ENCODE peak calls at places on chromosome 12, in four cellular contexts. K is GM23338, P is RWPE2, C is sigmoid colon. E is an unnamed sample.
A peak's percentile ranks its signal among the peaks of the same experiment; 100 is the strongest.

GRCh38 chr12:179131-179884 is 34.6 kb downstream of the SLC6A12 start:
- DNase-seq in K (no peak), P (no peak), C (no peak), E (no peak)

GRCh38 chr12:131986847-131987398 is 37.2 kb downstream of the EP400 start:
- DNase-seq in P (no peak), K (no peak), C (no peak), E (no peak)

GRCh38 chr12:47746073-47746472 is 12.6 kb downstream of the RAPGEF3 start:
- DNase-seq in C (no peak), P (no peak), K (no peak), E (no peak)

GRCh38 chr12:2376855-2377657 is 324.3 kb downstream of the CACNA1C start:
- DNase-seq in P (peak; percentile 24), K (peak; percentile 73), C (peak; percentile 48), E (no peak)

GRCh38 chr12:14843425-14843887 is at the start of gene ART4:
- DNase-seq in K (no peak), C (no peak), P (no peak), E (no peak)

GRCh38 chr12:84507914-84508313 is 404.7 kb downstream of the SLC6A15 start:
- DNase-seq in P (no peak), K (no peak), C (peak; percentile 46), E (peak; percentile 4)

GRCh38 chr12:62781136-62781880 is 153.6 kb downstream of the PPM1H start:
- DNase-seq in C (no peak), P (no peak), K (no peak), E (no peak)

GRCh38 chr12:74317741-74318140 is 219.9 kb upstream of the ATXN7L3B start:
- DNase-seq in C (no peak), K (no peak), P (no peak), E (no peak)

GRCh38 chr12:76878899-76879709 is at the start of gene CSRP2:
- DNase-seq in P (peak; percentile 84), K (peak; percentile 97), C (peak; percentile 93), E (peak; percentile 84)

GRCh38 chr12:45729233-45730115 is at the start of gene ARID2:
- DNase-seq in P (peak; percentile 72), K (peak; percentile 62), C (peak; percentile 86), E (peak; percentile 61)

GRCh38 chr12:12660201-12660600 is 35.8 kb downstream of the GPR19 start:
- DNase-seq in C (no peak), K (no peak), P (no peak), E (no peak)

GRCh38 chr12:84738481-84738972 is 174.1 kb downstream of the SLC6A15 start:
- DNase-seq in K (peak; percentile 67), P (no peak), C (no peak), E (no peak)

GRCh38 chr12:53506881-53507719 is at the start of gene NPFF:
- DNase-seq in C (peak; percentile 62), P (no peak), K (no peak), E (no peak)

GRCh38 chr12:104201238-104202001 is 14.2 kb upstream of the TXNRD1 start:
- DNase-seq in P (no peak), C (no peak), K (peak; percentile 86), E (peak; percentile 40)

GRCh38 chr12:88247241-88247643 is 105.1 kb downstream of the TMTC3 start:
- DNase-seq in C (no peak), P (no peak), K (no peak), E (no peak)

GRCh38 chr12:70321182-70321581 is 44.9 kb upstream of the KCNMB4 start:
- DNase-seq in P (no peak), K (no peak), C (no peak), E (no peak)

GRCh38 chr12:51955702-51956101 is 4.2 kb downstream of the ACVR1B start:
- DNase-seq in P (no peak), K (no peak), C (no peak), E (no peak)

GRCh38 chr12:27960822-27961221 is 11.7 kb downstream of the PTHLH start:
- DNase-seq in P (no peak), C (no peak), K (no peak), E (no peak)

GRCh38 chr12:109387425-109388166 is 39.9 kb downstream of the MYO1H start:
- DNase-seq in P (no peak), K (peak; percentile 79), C (no peak), E (peak; percentile 9)

GRCh38 chr12:106081606-106082005 is 57.1 kb downstream of the NUAK1 start:
- DNase-seq in K (no peak), C (no peak), P (no peak), E (no peak)

GRCh38 chr12:76611533-76611932 is 52.0 kb upstream of the OSBPL8 start:
- DNase-seq in C (no peak), K (no peak), P (no peak), E (peak; percentile 56)

GRCh38 chr12:127562781-127563180 is 704.2 kb upstream of the TMEM132C start:
- DNase-seq in P (no peak), K (no peak), C (no peak), E (no peak)

GRCh38 chr12:18926188-18926587 is 188.3 kb downstream of the CAPZA3 start:
- DNase-seq in C (no peak), K (no peak), P (no peak), E (no peak)

GRCh38 chr12:76680940-76681339 is 83.0 kb upstream of the ZDHHC17 start:
- DNase-seq in K (no peak), P (no peak), C (no peak), E (no peak)

GRCh38 chr12:40137252-40137651 is 31.4 kb upstream of the SLC2A13 start:
- DNase-seq in C (no peak), P (no peak), K (no peak), E (no peak)

GRCh38 chr12:8742501-8742900 is 44.7 kb downstream of the RIMKLB start:
- DNase-seq in K (no peak), P (no peak), C (no peak), E (no peak)

DNA sequence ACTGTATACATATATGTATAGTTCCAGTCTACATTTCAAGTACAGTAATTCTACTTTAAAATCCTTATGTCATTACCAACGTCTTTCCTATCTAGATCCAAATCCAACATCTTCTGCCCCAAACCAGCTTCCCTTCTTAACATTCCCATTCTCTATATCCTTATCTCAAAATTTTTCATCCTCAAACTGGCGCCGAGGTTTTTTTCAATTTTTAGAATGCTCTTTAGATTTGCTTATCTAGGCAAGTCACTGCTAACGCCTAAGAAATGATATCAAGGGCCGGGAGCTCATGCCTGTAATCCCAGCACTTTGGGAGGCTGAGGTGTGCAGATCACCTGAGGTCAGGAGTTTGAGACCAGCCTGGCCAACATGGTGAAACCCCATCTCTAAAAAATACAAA is 48.3 kb downstream of the RIMKLB start:
- DNase-seq in P (no peak), K (no peak), C (no peak), E (no peak)
- H3K36me3 ChIP-seq in P (peaks cover 9% of the 10 kb centered on the region), K (peaks cover 22% of the 10 kb centered on the region), C (no peaks in the 10 kb centered on the region), E (no peaks in the 10 kb centered on the region)

GRCh38 chr12:92141585-92142244 is 3.9 kb downstream of the BTG1 start:
- DNase-seq in K (peak; percentile 41), C (no peak), P (no peak), E (no peak)

GRCh38 chr12:92140919-92141536 is 4.6 kb downstream of the BTG1 start:
- DNase-seq in P (no peak), C (no peak), K (no peak), E (no peak)

GRCh38 chr12:92138144-92138543 is 7.5 kb downstream of the BTG1 start:
- DNase-seq in C (no peak), K (no peak), P (no peak), E (no peak)

GRCh38 chr12:92138626-92139025 is 7.0 kb downstream of the BTG1 start:
- DNase-seq in C (no peak), K (no peak), P (no peak), E (no peak)

DNA sequence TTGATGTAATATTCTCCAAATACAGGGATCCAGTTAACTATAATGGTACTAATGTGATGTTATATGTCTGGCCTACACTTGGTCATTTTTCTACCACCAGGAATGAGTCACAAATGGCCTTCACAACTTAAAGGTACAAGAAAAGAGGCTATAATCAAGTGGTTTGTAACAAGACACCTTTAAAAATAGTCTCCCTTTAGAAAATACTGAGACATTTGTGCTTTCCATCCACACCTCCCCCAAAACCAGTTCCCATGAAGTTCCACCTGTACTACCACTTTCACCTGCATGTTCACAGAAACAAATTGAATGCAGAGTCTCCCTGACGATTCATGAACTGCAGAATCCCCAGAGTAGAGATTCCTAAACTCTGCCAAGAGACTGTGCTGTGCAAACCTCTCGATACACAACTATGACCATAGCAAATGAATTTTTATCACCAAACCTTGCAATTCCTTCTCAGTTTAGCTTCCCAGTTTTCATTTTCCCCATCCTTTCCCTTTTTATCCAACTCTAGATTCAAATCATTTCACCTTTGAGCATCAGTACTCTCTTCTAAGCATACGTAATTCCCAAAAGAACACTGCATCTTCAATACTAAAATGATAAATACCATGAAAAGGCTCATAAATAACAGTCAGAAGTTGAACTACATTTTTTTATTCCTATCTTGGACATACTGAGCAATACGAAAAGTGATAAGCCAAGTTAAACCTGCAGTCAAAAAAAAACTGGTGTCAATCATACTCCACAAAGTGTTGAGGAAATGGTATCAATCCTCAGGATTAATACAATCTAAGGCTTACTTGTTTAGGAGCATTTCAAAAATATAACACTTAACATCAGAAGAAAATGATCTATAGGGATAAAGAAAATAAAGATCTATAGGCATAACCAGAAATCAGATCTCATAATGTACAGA is 5.8 kb downstream of the BTG1 start:
- DNase-seq in P (no peak), K (peak; percentile 38), C (no peak), E (no peak)
- H3K4me1 ChIP-seq in P (peaks cover 66% of the 10 kb centered on the region), K (peaks cover 67% of the 10 kb centered on the region), C (peaks cover 27% of the 10 kb centered on the region), E (peaks cover 21% of the 10 kb centered on the region)

GRCh38 chr12:31724597-31724996 is 4.2 kb downstream of the AMN1 start:
- DNase-seq in P (no peak), C (no peak), K (no peak), E (no peak)

GRCh38 chr12:31728289-31728916 is 418 bp downstream of the AMN1 start:
- DNase-seq in P (no peak), K (peak; percentile 42), C (peak; percentile 70), E (peak; percentile 66)

GRCh38 chr12:31728917-31729640 is at the start of gene AMN1:
- DNase-seq in C (peak; percentile 99), P (peak; percentile 96), K (peak; percentile 100), E (peak; percentile 99)

GRCh38 chr12:31727197-31727596 is 1.6 kb downstream of the AMN1 start:
- DNase-seq in P (no peak), C (no peak), K (no peak), E (no peak)

GRCh38 chr12:31726575-31726974 is 2.2 kb downstream of the AMN1 start:
- DNase-seq in C (no peak), K (no peak), P (no peak), E (no peak)
- H3K4me3 ChIP-seq in C (no peak overlapping the region), K (no peak overlapping the region), P (no peak overlapping the region), E (no peak overlapping the region)

DNA sequence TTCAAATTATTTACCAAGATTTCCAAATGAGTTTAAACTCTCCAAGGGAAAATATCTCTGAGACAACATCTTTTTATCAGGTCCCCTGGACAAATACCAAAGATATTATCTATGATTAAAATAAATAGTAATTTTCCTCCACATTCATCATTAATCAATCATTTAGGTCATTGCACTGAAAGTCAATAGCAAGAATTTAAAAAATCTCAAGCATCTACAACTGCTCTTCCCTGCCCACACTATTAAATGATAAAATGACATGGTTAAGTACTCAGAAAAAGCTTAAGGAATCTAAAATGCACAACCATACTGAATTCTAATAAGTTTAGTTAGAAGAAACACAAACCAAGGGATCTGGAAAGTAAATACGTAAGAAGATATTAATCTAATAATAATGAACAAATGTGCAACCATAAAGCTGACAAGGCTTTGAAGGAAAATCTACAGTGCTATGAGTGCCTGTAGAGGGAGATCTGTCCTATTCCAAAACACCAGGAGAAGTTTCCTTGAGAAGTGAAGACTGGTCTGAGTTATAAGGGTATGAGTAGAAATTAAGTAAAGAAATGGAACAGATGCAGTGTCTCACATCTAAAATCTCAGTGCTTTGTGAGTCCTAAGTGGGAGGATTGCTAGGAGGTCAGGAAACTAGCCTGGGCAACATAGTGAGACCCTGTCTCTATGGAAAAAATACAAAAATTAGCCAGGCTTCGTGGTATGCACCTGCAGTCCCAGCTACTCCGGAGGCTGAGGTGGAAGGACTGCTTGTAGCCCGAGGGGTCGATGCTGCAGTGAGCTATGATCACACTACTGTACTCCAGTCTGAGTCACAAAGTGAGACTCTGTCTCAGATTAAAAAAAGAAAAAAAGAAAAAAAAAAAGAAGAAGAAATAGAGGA is 19.2 kb downstream of the INTS13 start:
- DNase-seq in C (no peak), P (no peak), K (no peak), E (peak; percentile 32)
- H3K36me3 ChIP-seq in C (peaks cover 9% of the 10 kb centered on the region), P (peaks cover 45% of the 10 kb centered on the region), K (peaks cover 26% of the 10 kb centered on the region), E (peaks cover 24% of the 10 kb centered on the region)